ENCODE peak calls at places on chromosome 11, in eight cellular contexts. K, B, F, U, I, L, R and Q are unnamed samples.

GRCh38 chr11:119739021-119739703 is 10.2 kb upstream of the NECTIN1 start:
- DNase-seq in K (no peak), B (no peak), F (no peak), U (no peak), I (no peak), L (no peak), R (no peak), Q (no peak)

GRCh38 chr11:37786214-37786755 is 1188.2 kb upstream of the RAG2 start:
- DNase-seq in K (no peak), B (no peak), F (no peak), U (no peak), I (no peak), L (peak), R (peak), Q (no peak)

GRCh38 chr11:91299980-91300379 is 924.6 kb upstream of the FAT3 start:
- DNase-seq in K (no peak), B (no peak), F (no peak), U (no peak), I (no peak), L (no peak), R (no peak), Q (no peak)

GRCh38 chr11:34065505-34066203 is 14.1 kb downstream of the CAPRIN1 start:
- DNase-seq in K (no peak), B (peak), F (peak), U (no peak), I (no peak), L (no peak), R (no peak), Q (no peak)

GRCh38 chr11:107496011-107496410 is 38.4 kb upstream of the CWF19L2 start:
- DNase-seq in K (no peak), B (no peak), F (no peak), U (no peak), I (no peak), L (no peak), R (peak), Q (no peak)

GRCh38 chr11:69643646-69644045 is 2.7 kb downstream of the CCND1 start:
- DNase-seq in K (no peak), B (no peak), F (no peak), U (no peak), I (no peak), L (no peak), R (no peak), Q (no peak)

GRCh38 chr11:70901951-70902521 is 350.3 kb downstream of the SHANK2 start:
- DNase-seq in K (peak), B (no peak), F (no peak), U (no peak), I (no peak), L (no peak), R (no peak), Q (no peak)

GRCh38 chr11:74683941-74684481 is 47.2 kb downstream of the CHRDL2 start:
- DNase-seq in K (no peak), B (no peak), F (peak), U (no peak), I (no peak), L (no peak), R (peak), Q (no peak)

GRCh38 chr11:12066056-12066798 is 44.2 kb upstream of the MICAL2 start:
- DNase-seq in K (no peak), B (no peak), F (peak), U (peak), I (no peak), L (peak), R (peak), Q (no peak)

GRCh38 chr11:59226396-59226795 is 13.7 kb upstream of the MPEG1 start:
- DNase-seq in K (no peak), B (no peak), F (no peak), U (no peak), I (no peak), L (no peak), R (no peak), Q (no peak)

GRCh38 chr11:701741-702513 is 4.1 kb upstream of the EPS8L2 start:
- DNase-seq in K (no peak), B (no peak), F (no peak), U (no peak), I (no peak), L (no peak), R (no peak), Q (no peak)

GRCh38 chr11:3675971-3676370 is 4.8 kb upstream of the CHRNA10 start:
- DNase-seq in K (no peak), B (no peak), F (no peak), U (no peak), I (no peak), L (no peak), R (no peak), Q (no peak)

GRCh38 chr11:77525455-77526091 is 51.7 kb upstream of the PAK1 start:
- DNase-seq in K (no peak), B (no peak), F (no peak), U (no peak), I (no peak), L (no peak), R (no peak), Q (no peak)

GRCh38 chr11:93032580-93032979 is 63.1 kb downstream of the MTNR1B start:
- DNase-seq in K (no peak), B (no peak), F (no peak), U (no peak), I (no peak), L (no peak), R (no peak), Q (no peak)

GRCh38 chr11:44574620-44575287 is 9.3 kb downstream of the CD82 start:
- DNase-seq in K (no peak), B (no peak), F (no peak), U (no peak), I (peak), L (peak), R (peak), Q (no peak)

GRCh38 chr11:90803366-90803765 is 580.5 kb upstream of the CHORDC1 start:
- DNase-seq in K (no peak), B (no peak), F (no peak), U (no peak), I (no peak), L (no peak), R (no peak), Q (no peak)

GRCh38 chr11:134330611-134331564 is 900 bp upstream of the GLB1L2 start:
- DNase-seq in K (no peak), B (no peak), F (peak), U (no peak), I (no peak), L (no peak), R (no peak), Q (no peak)

GRCh38 chr11:4480577-4481539 is 1.6 kb upstream of the OR52K1 start:
- DNase-seq in K (no peak), B (no peak), F (no peak), U (no peak), I (no peak), L (no peak), R (peak), Q (no peak)